ENCODE peak calls at places on chromosomes 16 and 17, in nine cellular contexts. A, N, V, I, Y, O, L, T and H are unnamed samples.

GRCh38 chr16:11403534-11403795 is 58.2 kb downstream of the RMI2 start:
- DNase-seq in A (no peak), N (no peak), V (no peak), I (no peak), Y (no peak), O (no peak), L (no peak), T (no peak), H (no peak)

GRCh38 chr17:1820518-1821252 is 9.0 kb downstream of the SMYD4 start:
- DNase-seq in A (no peak), N (no peak), V (no peak), I (no peak), Y (no peak), O (no peak), L (no peak), T (no peak), H (no peak)

GRCh38 chr17:17613708-17614114 is 22.2 kb upstream of the PEMT start:
- DNase-seq in A (peak; percentile 65), N (peak; percentile 38), V (peak; percentile 51), I (peak; percentile 81), Y (peak; percentile 53), O (peak; percentile 72), L (peak; percentile 29), T (peak; percentile 61), H (peak; percentile 40)

GRCh38 chr16:66588981-66589713 is 9.9 kb downstream of the CMTM2 start:
- DNase-seq in A (no peak), N (peak; percentile 53), V (no peak), I (peak; percentile 68), Y (peak; percentile 42), O (peak; percentile 49), L (no peak), T (peak; percentile 37), H (peak; percentile 59)

GRCh38 chr17:75096082-75096625 is 8.4 kb downstream of the SLC16A5 start:
- DNase-seq in A (no peak), N (peak; percentile 34), V (no peak), I (peak; percentile 90), Y (peak; percentile 89), O (peak; percentile 89), L (no peak), T (peak; percentile 87), H (no peak)

GRCh38 chr16:8905168-8905762 is 23.1 kb downstream of the LITAFD start:
- DNase-seq in A (no peak), N (no peak), V (no peak), I (peak; percentile 65), Y (no peak), O (peak; percentile 42), L (no peak), T (no peak), H (no peak)

GRCh38 chr16:72427786-72428480 is 256.0 kb upstream of the PMFBP1 start:
- DNase-seq in A (no peak), N (peak; percentile 74), V (no peak), I (no peak), Y (no peak), O (no peak), L (no peak), T (no peak), H (no peak)

GRCh38 chr17:73325527-73325842 is 13.7 kb upstream of the CDC42EP4 start:
- DNase-seq in A (no peak), N (no peak), V (no peak), I (no peak), Y (no peak), O (no peak), L (no peak), T (peak; percentile 64), H (no peak)

GRCh38 chr17:55705847-55706246 is 16.8 kb downstream of the TMEM100 start:
- DNase-seq in A (no peak), N (no peak), V (no peak), I (no peak), Y (no peak), O (peak; percentile 64), L (no peak), T (no peak), H (no peak)

GRCh38 chr17:67481808-67482207 is 104.7 kb downstream of the PITPNC1 start:
- DNase-seq in A (no peak), N (no peak), V (no peak), I (peak; percentile 77), Y (no peak), O (peak; percentile 32), L (no peak), T (no peak), H (no peak)

GRCh38 chr17:42345396-42346078 is 42.7 kb downstream of the STAT3 start:
- DNase-seq in A (no peak), N (peak; percentile 44), V (no peak), I (no peak), Y (no peak), O (no peak), L (no peak), T (no peak), H (no peak)

GRCh38 chr17:74520790-74521480 is 10.3 kb downstream of the CD300LB start:
- DNase-seq in A (no peak), N (no peak), V (no peak), I (peak; percentile 13), Y (peak; percentile 17), O (peak; percentile 54), L (no peak), T (peak; percentile 45), H (no peak)

GRCh38 chr17:49557204-49558024 is 18.3 kb upstream of the NXPH3 start:
- DNase-seq in A (peak; percentile 55), N (no peak), V (no peak), I (peak; percentile 81), Y (no peak), O (peak; percentile 56), L (peak; percentile 47), T (no peak), H (peak; percentile 51)

GRCh38 chr16:28166394-28167208 is 45.2 kb downstream of the XPO6 start:
- DNase-seq in A (no peak), N (no peak), V (no peak), I (peak; percentile 51), Y (no peak), O (peak; percentile 92), L (no peak), T (no peak), H (peak; percentile 62)

GRCh38 chr17:29123111-29123510 is 57.1 kb downstream of the MYO18A start:
- DNase-seq in A (no peak), N (no peak), V (no peak), I (no peak), Y (no peak), O (no peak), L (no peak), T (no peak), H (no peak)

GRCh38 chr17:78669256-78669974 is 92.2 kb upstream of the DNAH17 start:
- DNase-seq in A (no peak), N (no peak), V (no peak), I (no peak), Y (no peak), O (no peak), L (no peak), T (peak; percentile 14), H (no peak)

GRCh38 chr17:28599311-28600184 is 723 bp upstream of the SPAG5 start:
- DNase-seq in A (no peak), N (peak; percentile 24), V (peak; percentile 72), I (peak; percentile 89), Y (peak; percentile 78), O (peak; percentile 86), L (peak; percentile 40), T (peak; percentile 73), H (peak; percentile 77)

GRCh38 chr17:35536664-35537160 is 766 bp downstream of the SLFN12L start:
- DNase-seq in A (no peak), N (no peak), V (no peak), I (no peak), Y (no peak), O (no peak), L (no peak), T (no peak), H (peak; percentile 48)

GRCh38 chr16:9602201-9602600 is 510.8 kb downstream of the HAPSTR1 start:
- DNase-seq in A (no peak), N (peak; percentile 33), V (no peak), I (no peak), Y (no peak), O (no peak), L (no peak), T (no peak), H (no peak)

GRCh38 chr17:1153795-1154546 is 25.8 kb downstream of the ABR start:
- DNase-seq in A (peak; percentile 41), N (peak; percentile 78), V (no peak), I (no peak), Y (peak; percentile 36), O (peak; percentile 48), L (no peak), T (peak; percentile 69), H (no peak)

GRCh38 chr17:17491031-17491471 is 5.1 kb downstream of the RASD1 start:
- DNase-seq in A (no peak), N (no peak), V (no peak), I (no peak), Y (no peak), O (no peak), L (no peak), T (no peak), H (no peak)

GRCh38 chr17:48060249-48060648 is 12.1 kb downstream of the NFE2L1 start:
- DNase-seq in A (no peak), N (no peak), V (no peak), I (no peak), Y (no peak), O (no peak), L (no peak), T (no peak), H (no peak)

GRCh38 chr17:32494621-32495346 is 8.0 kb downstream of the CDK5R1 start:
- DNase-seq in A (no peak), N (no peak), V (no peak), I (no peak), Y (no peak), O (peak; percentile 70), L (peak; percentile 80), T (no peak), H (no peak)

GRCh38 chr16:3788711-3789374 is 71.5 kb upstream of the TRAP1 start:
- DNase-seq in A (no peak), N (no peak), V (no peak), I (no peak), Y (no peak), O (no peak), L (no peak), T (no peak), H (no peak)

GRCh38 chr16:68367891-68368601 is 57.2 kb downstream of the PRMT7 start:
- DNase-seq in A (no peak), N (no peak), V (no peak), I (no peak), Y (no peak), O (no peak), L (no peak), T (no peak), H (no peak)

GRCh38 chr17:82065193-82065637 is 389 bp downstream of the DUS1L start:
- DNase-seq in A (peak; percentile 50), N (no peak), V (no peak), I (peak; percentile 61), Y (no peak), O (no peak), L (no peak), T (no peak), H (no peak)

GRCh38 chr17:61480414-61480807 is 28.2 kb downstream of the TBX4 start:
- DNase-seq in A (no peak), N (no peak), V (no peak), I (no peak), Y (no peak), O (no peak), L (no peak), T (no peak), H (no peak)

GRCh38 chr17:59378621-59379194 is 47.3 kb downstream of the YPEL2 start:
- DNase-seq in A (no peak), N (no peak), V (peak; percentile 82), I (peak; percentile 96), Y (peak; percentile 71), O (peak; percentile 66), L (no peak), T (no peak), H (no peak)

GRCh38 chr16:10629592-10629963 is 49.2 kb upstream of the EMP2 start:
- DNase-seq in A (no peak), N (no peak), V (no peak), I (no peak), Y (peak; percentile 37), O (no peak), L (no peak), T (no peak), H (no peak)

GRCh38 chr16:58197314-58198012 is 443 bp downstream of the CSNK2A2 start:
- DNase-seq in A (peak; percentile 53), N (no peak), V (no peak), I (no peak), Y (no peak), O (no peak), L (no peak), T (no peak), H (peak; percentile 14)

GRCh38 chr17:40564195-40564882 is 933 bp downstream of the CCR7 start:
- DNase-seq in A (no peak), N (no peak), V (no peak), I (no peak), Y (no peak), O (peak; percentile 9), L (no peak), T (no peak), H (peak; percentile 73)